ENCODE peak calls at places on chromosomes 13 and 19, in eight cellular contexts. One of them, this sample, is unnamed.

GRCh38 chr19:33203529-33203928 is 9.4 kb downstream of the LRP3 start:
- DNase-seq in Peyer's patch: no peak
- DNase-seq in H1: no peak
- DNase-seq in tibial artery: no peak
- DNase-seq in sigmoid colon: no peak
- DNase-seq in heart right ventricle: no peak
- DNase-seq in CD8-positive, alpha-beta T cell: no peak
- DNase-seq in pancreas: no peak
- DNase-seq in this sample: no peak

GRCh38 chr19:41616785-41617621 is 9.9 kb downstream of the CEACAM4 start:
- DNase-seq in Peyer's patch: no peak
- DNase-seq in H1: no peak
- DNase-seq in tibial artery: no peak
- DNase-seq in sigmoid colon: no peak
- DNase-seq in heart right ventricle: no peak
- DNase-seq in CD8-positive, alpha-beta T cell: no peak
- DNase-seq in pancreas: no peak
- DNase-seq in this sample: no peak

GRCh38 chr13:73781384-73781783 is 352.8 kb downstream of the KLF12 start:
- DNase-seq in Peyer's patch: no peak
- DNase-seq in H1: no peak
- DNase-seq in tibial artery: no peak
- DNase-seq in sigmoid colon: no peak
- DNase-seq in heart right ventricle: no peak
- DNase-seq in CD8-positive, alpha-beta T cell: no peak
- DNase-seq in pancreas: no peak
- DNase-seq in this sample: no peak

GRCh38 chr13:113397606-113398425 is 33.9 kb upstream of the GRTP1 start:
- DNase-seq in Peyer's patch: peak; percentile 38
- DNase-seq in H1: no peak
- DNase-seq in tibial artery: peak; percentile 45
- DNase-seq in sigmoid colon: peak; percentile 45
- DNase-seq in heart right ventricle: no peak
- DNase-seq in CD8-positive, alpha-beta T cell: no peak
- DNase-seq in pancreas: no peak
- DNase-seq in this sample: no peak

GRCh38 chr13:79631260-79631659 is 150.3 kb downstream of the NDFIP2 start:
- DNase-seq in Peyer's patch: no peak
- DNase-seq in H1: no peak
- DNase-seq in tibial artery: no peak
- DNase-seq in sigmoid colon: no peak
- DNase-seq in heart right ventricle: no peak
- DNase-seq in CD8-positive, alpha-beta T cell: no peak
- DNase-seq in pancreas: no peak
- DNase-seq in this sample: no peak

GRCh38 chr13:77751513-77752456 is 54.3 kb downstream of the SLAIN1 start:
- DNase-seq in Peyer's patch: peak; percentile 61
- DNase-seq in H1: no peak
- DNase-seq in tibial artery: no peak
- DNase-seq in sigmoid colon: no peak
- DNase-seq in heart right ventricle: no peak
- DNase-seq in CD8-positive, alpha-beta T cell: peak; percentile 12
- DNase-seq in pancreas: peak; percentile 48
- DNase-seq in this sample: peak; percentile 20

GRCh38 chr19:39390460-39390758 is 497 bp downstream of the PAF1 start:
- DNase-seq in Peyer's patch: peak; percentile 90
- DNase-seq in H1: no peak
- DNase-seq in tibial artery: no peak
- DNase-seq in sigmoid colon: peak; percentile 91
- DNase-seq in heart right ventricle: no peak
- DNase-seq in CD8-positive, alpha-beta T cell: no peak
- DNase-seq in pancreas: no peak
- DNase-seq in this sample: no peak

GRCh38 chr19:48644839-48645651 is 942 bp downstream of the CA11 start:
- DNase-seq in Peyer's patch: peak; percentile 90
- DNase-seq in H1: peak; percentile 81
- DNase-seq in tibial artery: peak; percentile 90
- DNase-seq in sigmoid colon: peak; percentile 93
- DNase-seq in heart right ventricle: peak; percentile 68
- DNase-seq in CD8-positive, alpha-beta T cell: peak; percentile 56
- DNase-seq in pancreas: peak; percentile 74
- DNase-seq in this sample: peak; percentile 66

GRCh38 chr19:11554160-11554559 is 4.9 kb downstream of the ELOF1 start:
- DNase-seq in Peyer's patch: peak; percentile 79
- DNase-seq in H1: no peak
- DNase-seq in tibial artery: no peak
- DNase-seq in sigmoid colon: no peak
- DNase-seq in heart right ventricle: no peak
- DNase-seq in CD8-positive, alpha-beta T cell: no peak
- DNase-seq in pancreas: no peak
- DNase-seq in this sample: no peak

GRCh38 chr19:49678970-49679831 is 2.1 kb downstream of the PRMT1 start:
- DNase-seq in Peyer's patch: no peak
- DNase-seq in H1: no peak
- DNase-seq in tibial artery: no peak
- DNase-seq in sigmoid colon: no peak
- DNase-seq in heart right ventricle: no peak
- DNase-seq in CD8-positive, alpha-beta T cell: no peak
- DNase-seq in pancreas: peak; percentile 34
- DNase-seq in this sample: no peak

GRCh38 chr13:93425411-93425810 is 198.8 kb downstream of the GPC6 start:
- DNase-seq in Peyer's patch: no peak
- DNase-seq in H1: no peak
- DNase-seq in tibial artery: no peak
- DNase-seq in sigmoid colon: no peak
- DNase-seq in heart right ventricle: no peak
- DNase-seq in CD8-positive, alpha-beta T cell: no peak
- DNase-seq in pancreas: no peak
- DNase-seq in this sample: no peak

GRCh38 chr13:24032252-24032651 is 128.3 kb upstream of the SPATA13 start:
- DNase-seq in Peyer's patch: no peak
- DNase-seq in H1: no peak
- DNase-seq in tibial artery: no peak
- DNase-seq in sigmoid colon: no peak
- DNase-seq in heart right ventricle: no peak
- DNase-seq in CD8-positive, alpha-beta T cell: no peak
- DNase-seq in pancreas: no peak
- DNase-seq in this sample: no peak

GRCh38 chr13:43363156-43363918 is 340.0 kb downstream of the DNAJC15 start:
- DNase-seq in Peyer's patch: no peak
- DNase-seq in H1: no peak
- DNase-seq in tibial artery: no peak
- DNase-seq in sigmoid colon: no peak
- DNase-seq in heart right ventricle: no peak
- DNase-seq in CD8-positive, alpha-beta T cell: no peak
- DNase-seq in pancreas: no peak
- DNase-seq in this sample: no peak

GRCh38 chr13:99704390-99704789 is 203.1 kb downstream of the TM9SF2 start:
- DNase-seq in Peyer's patch: no peak
- DNase-seq in H1: no peak
- DNase-seq in tibial artery: no peak
- DNase-seq in sigmoid colon: no peak
- DNase-seq in heart right ventricle: no peak
- DNase-seq in CD8-positive, alpha-beta T cell: no peak
- DNase-seq in pancreas: no peak
- DNase-seq in this sample: no peak

GRCh38 chr19:18649371-18650047 is 12.7 kb downstream of the KLHL26 start:
- DNase-seq in Peyer's patch: peak; percentile 69
- DNase-seq in H1: no peak
- DNase-seq in tibial artery: peak; percentile 92
- DNase-seq in sigmoid colon: peak; percentile 90
- DNase-seq in heart right ventricle: peak; percentile 82
- DNase-seq in CD8-positive, alpha-beta T cell: no peak
- DNase-seq in pancreas: no peak
- DNase-seq in this sample: no peak
- H3K27ac ChIP-seq in Peyer's patch: peak overlapping the region; percentile 55
- H3K27ac ChIP-seq in H1: no peak overlapping the region
- H3K27ac ChIP-seq in tibial artery: peak overlapping the region; percentile 99
- H3K27ac ChIP-seq in sigmoid colon: peak overlapping the region; percentile 81
- H3K27ac ChIP-seq in heart right ventricle: peak overlapping the region; percentile 91
- H3K27ac ChIP-seq in CD8-positive, alpha-beta T cell: no peak overlapping the region
- H3K27ac ChIP-seq in pancreas: no peak overlapping the region
- H3K27ac ChIP-seq in this sample: no peak overlapping the region

GRCh38 chr19:13827656-13828055 is 32.4 kb downstream of the ZSWIM4 start:
- DNase-seq in Peyer's patch: no peak
- DNase-seq in H1: no peak
- DNase-seq in tibial artery: no peak
- DNase-seq in sigmoid colon: no peak
- DNase-seq in heart right ventricle: peak; percentile 2
- DNase-seq in CD8-positive, alpha-beta T cell: no peak
- DNase-seq in pancreas: no peak
- DNase-seq in this sample: no peak
- TF ChIP-seq CTCF in Peyer's patch: no peak
- TF ChIP-seq CTCF in H1: no peak
- TF ChIP-seq CTCF in tibial artery: no peak
- TF ChIP-seq CTCF in sigmoid colon: no peak
- TF ChIP-seq CTCF in heart right ventricle: no peak
- TF ChIP-seq CTCF in CD8-positive, alpha-beta T cell: no peak
- TF ChIP-seq CTCF in pancreas: no peak
- TF ChIP-seq CTCF in this sample: no peak

GRCh38 chr19:5827342-5827890 is 12.1 kb downstream of the FUT6 start:
- DNase-seq in Peyer's patch: no peak
- DNase-seq in H1: no peak
- DNase-seq in tibial artery: no peak
- DNase-seq in sigmoid colon: no peak
- DNase-seq in heart right ventricle: no peak
- DNase-seq in CD8-positive, alpha-beta T cell: no peak
- DNase-seq in pancreas: peak; percentile 41
- DNase-seq in this sample: no peak
- H3K27ac ChIP-seq in Peyer's patch: peak overlapping the region; percentile 57
- H3K27ac ChIP-seq in H1: no peak overlapping the region
- H3K27ac ChIP-seq in tibial artery: no peak overlapping the region
- H3K27ac ChIP-seq in sigmoid colon: peak overlapping the region; percentile 95
- H3K27ac ChIP-seq in heart right ventricle: peak overlapping the region; percentile 80
- H3K27ac ChIP-seq in CD8-positive, alpha-beta T cell: peak overlapping the region; percentile 70
- H3K27ac ChIP-seq in pancreas: peak overlapping the region; percentile 76
- H3K27ac ChIP-seq in this sample: peak overlapping the region; percentile 38

GRCh38 chr13:49248433-49249002 is 793 bp downstream of the CDADC1 start:
- DNase-seq in Peyer's patch: no peak
- DNase-seq in H1: peak; percentile 46
- DNase-seq in tibial artery: no peak
- DNase-seq in sigmoid colon: no peak
- DNase-seq in heart right ventricle: no peak
- DNase-seq in CD8-positive, alpha-beta T cell: peak; percentile 3
- DNase-seq in pancreas: no peak
- DNase-seq in this sample: no peak
- TF ChIP-seq CTCF in Peyer's patch: no peak
- TF ChIP-seq CTCF in H1: no peak
- TF ChIP-seq CTCF in tibial artery: no peak
- TF ChIP-seq CTCF in sigmoid colon: no peak
- TF ChIP-seq CTCF in heart right ventricle: no peak
- TF ChIP-seq CTCF in CD8-positive, alpha-beta T cell: no peak
- TF ChIP-seq CTCF in pancreas: no peak
- TF ChIP-seq CTCF in this sample: no peak

GRCh38 chr13:97426695-97427094 is 7.3 kb upstream of the RAP2A start:
- DNase-seq in Peyer's patch: no peak
- DNase-seq in H1: no peak
- DNase-seq in tibial artery: no peak
- DNase-seq in sigmoid colon: no peak
- DNase-seq in heart right ventricle: no peak
- DNase-seq in CD8-positive, alpha-beta T cell: no peak
- DNase-seq in pancreas: no peak
- DNase-seq in this sample: no peak
- H3K27ac ChIP-seq in Peyer's patch: no peak overlapping the region
- H3K27ac ChIP-seq in H1: no peak overlapping the region
- H3K27ac ChIP-seq in tibial artery: no peak overlapping the region
- H3K27ac ChIP-seq in sigmoid colon: no peak overlapping the region
- H3K27ac ChIP-seq in heart right ventricle: no peak overlapping the region
- H3K27ac ChIP-seq in CD8-positive, alpha-beta T cell: no peak overlapping the region
- H3K27ac ChIP-seq in pancreas: no peak overlapping the region
- H3K27ac ChIP-seq in this sample: no peak overlapping the region

This sample was measured in CD4-positive, alpha-beta T cell.